ENCODE peak calls at places on chromosomes 12 and 14, in six cellular contexts. V, F, C, H, A and W are unnamed samples.

GRCh38 chr14:56100556-56100955 is 17.7 kb upstream of the PELI2 start:
- DNase-seq in V (peak; percentile 53), F (no peak), C (no peak), H (no peak), A (no peak), W (no peak)

GRCh38 chr12:104749555-104749954 is 208.5 kb downstream of the SLC41A2 start:
- DNase-seq in V (no peak), F (no peak), C (no peak), H (no peak), A (no peak), W (no peak)

GRCh38 chr12:80715850-80716249 is 862 bp upstream of the MYF5 start:
- DNase-seq in V (no peak), F (no peak), C (no peak), H (no peak), A (no peak), W (no peak)

GRCh38 chr12:4323400-4323799 is 2.4 kb downstream of the TIGAR start:
- DNase-seq in V (no peak), F (no peak), C (no peak), H (no peak), A (no peak), W (no peak)

GRCh38 chr14:103188691-103189480 is 65.6 kb downstream of the TNFAIP2 start:
- DNase-seq in V (no peak), F (no peak), C (no peak), H (no peak), A (no peak), W (no peak)

GRCh38 chr12:122250536-122250935 is 15.8 kb downstream of the VPS33A start:
- DNase-seq in V (no peak), F (no peak), C (no peak), H (no peak), A (no peak), W (no peak)

GRCh38 chr14:56036353-56036752 is 81.9 kb upstream of the PELI2 start:
- DNase-seq in V (no peak), F (no peak), C (no peak), H (no peak), A (no peak), W (no peak)

GRCh38 chr12:6336859-6337744 is 4.8 kb downstream of the TNFRSF1A start:
- DNase-seq in V (no peak), F (no peak), C (peak; percentile 46), H (no peak), A (peak; percentile 69), W (no peak)

GRCh38 chr14:31877333-31877798 is 199.7 kb upstream of the ARHGAP5 start:
- DNase-seq in V (peak; percentile 38), F (no peak), C (no peak), H (no peak), A (no peak), W (no peak)

GRCh38 chr12:19130224-19131019 is 889 bp downstream of the PLEKHA5 start:
- DNase-seq in V (no peak), F (no peak), C (peak; percentile 45), H (peak; percentile 67), A (no peak), W (peak; percentile 37)

GRCh38 chr12:124605150-124605549 is 37.7 kb upstream of the NCOR2 start:
- DNase-seq in V (no peak), F (no peak), C (no peak), H (no peak), A (no peak), W (no peak)

GRCh38 chr14:89428556-89429196 is 11.6 kb upstream of the FOXN3 start:
- DNase-seq in V (peak; percentile 22), F (no peak), C (no peak), H (peak; percentile 86), A (no peak), W (peak; percentile 69)

GRCh38 chr12:114274131-114274530 is 131.8 kb downstream of the TBX5 start:
- DNase-seq in V (no peak), F (no peak), C (no peak), H (no peak), A (no peak), W (no peak)

GRCh38 chr12:7197846-7198245 is 8.4 kb downstream of the PEX5 start:
- DNase-seq in V (no peak), F (no peak), C (no peak), H (no peak), A (no peak), W (no peak)

GRCh38 chr12:111330800-111331752 is 37.8 kb downstream of the PHETA1 start:
- DNase-seq in V (peak; percentile 24), F (no peak), C (peak; percentile 13), H (no peak), A (no peak), W (peak; percentile 57)

GRCh38 chr12:132205271-132206092 is 61.2 kb downstream of the NOC4L start:
- DNase-seq in V (no peak), F (no peak), C (no peak), H (peak; percentile 53), A (no peak), W (no peak)

GRCh38 chr12:132204064-132204821 is 60.0 kb downstream of the NOC4L start:
- DNase-seq in V (no peak), F (no peak), C (no peak), H (no peak), A (no peak), W (no peak)

GRCh38 chr12:132207083-132207775 is 63.0 kb downstream of the NOC4L start:
- DNase-seq in V (no peak), F (no peak), C (no peak), H (peak; percentile 56), A (no peak), W (no peak)

GRCh38 chr12:132204822-132205270 is 60.6 kb downstream of the NOC4L start:
- DNase-seq in V (no peak), F (no peak), C (no peak), H (no peak), A (no peak), W (no peak)

DNA sequence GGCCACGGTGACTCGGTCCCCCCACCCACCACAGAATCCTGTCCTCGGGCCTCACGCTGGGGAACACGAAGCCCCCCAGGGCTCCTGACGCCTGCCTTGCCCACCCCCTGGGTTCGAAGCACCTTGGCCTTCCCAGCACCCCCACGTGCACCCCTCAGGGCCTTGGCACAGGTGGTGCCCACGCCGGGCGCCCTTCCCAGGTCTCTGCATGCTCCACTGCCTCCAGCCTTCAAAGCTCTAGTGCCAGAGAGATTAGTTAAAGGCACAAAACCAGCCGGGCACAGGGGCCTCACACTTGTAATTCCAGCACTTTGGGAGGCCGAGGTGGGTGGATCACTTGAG is 61.8 kb downstream of the NOC4L start:
- DNase-seq in V (no peak), F (no peak), C (no peak), H (no peak), A (no peak), W (no peak)
- H3K27me3 ChIP-seq in V (peaks cover 30% of the 10 kb centered on the region), F (no peaks in the 10 kb centered on the region), C (no peaks in the 10 kb centered on the region), H (no peaks in the 10 kb centered on the region), A (no peaks in the 10 kb centered on the region), W (peaks cover 21% of the 10 kb centered on the region)

DNA sequence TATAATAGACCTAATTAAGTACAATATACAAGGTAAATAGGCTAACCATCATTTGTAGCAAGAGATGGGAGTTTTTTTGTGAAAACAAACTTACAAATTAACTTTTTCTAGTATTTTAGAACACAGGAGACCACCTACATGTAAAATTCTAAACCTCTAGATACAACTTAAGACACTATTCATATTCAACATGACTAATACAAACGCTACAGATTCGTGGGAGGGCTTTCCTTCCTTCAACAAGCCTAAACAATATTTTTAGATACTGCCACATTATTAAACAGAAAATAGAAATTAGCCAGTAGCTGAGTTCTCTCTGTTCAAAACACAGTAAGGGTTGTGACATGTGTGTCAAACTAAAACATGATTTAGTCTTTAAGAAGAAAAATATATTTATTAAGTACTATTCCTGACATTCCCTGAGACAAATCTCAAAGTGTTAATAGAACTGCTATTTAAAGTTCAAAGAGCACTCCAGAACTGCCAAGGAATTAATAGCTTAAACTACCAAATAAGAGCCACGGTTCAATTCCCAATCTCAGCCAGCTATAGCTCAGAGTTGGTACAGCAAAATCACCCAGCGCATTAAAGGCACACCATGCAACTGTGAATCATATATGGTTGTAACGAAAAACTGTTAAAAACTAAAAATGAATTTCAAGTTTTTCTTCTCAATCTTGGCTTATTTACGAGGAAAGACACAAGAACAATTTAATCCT is 10.7 kb downstream of the MED13L start:
- DNase-seq in V (peak; percentile 59), F (no peak), C (no peak), H (no peak), A (no peak), W (peak; percentile 41)
- H3K4me1 ChIP-seq in V (peaks cover 20% of the 10 kb centered on the region), F (peaks cover 48% of the 10 kb centered on the region), C (peaks cover 54% of the 10 kb centered on the region), H (peaks cover 60% of the 10 kb centered on the region), A (peaks cover 16% of the 10 kb centered on the region), W (peaks cover 7% of the 10 kb centered on the region)

GRCh38 chr14:96224480-96225096 is 19.9 kb downstream of the BDKRB2 start:
- DNase-seq in V (no peak), F (no peak), C (no peak), H (no peak), A (no peak), W (no peak)
- H3K27me3 ChIP-seq in V (no peaks in the 10 kb centered on the region), F (no peaks in the 10 kb centered on the region), C (no peaks in the 10 kb centered on the region), H (no peaks in the 10 kb centered on the region), A (no peaks in the 10 kb centered on the region), W (no peaks in the 10 kb centered on the region)

GRCh38 chr14:95666450-95666849 is 19.8 kb upstream of the TCL1B start:
- DNase-seq in V (no peak), F (no peak), C (no peak), H (no peak), A (no peak), W (no peak)

GRCh38 chr14:95664046-95664445 is 22.2 kb upstream of the TCL1B start:
- DNase-seq in V (no peak), F (no peak), C (peak; percentile 65), H (no peak), A (no peak), W (no peak)

GRCh38 chr14:95668235-95668772 is 17.9 kb upstream of the TCL1B start:
- DNase-seq in V (no peak), F (no peak), C (no peak), H (no peak), A (no peak), W (no peak)

GRCh38 chr14:95664546-95664945 is 21.7 kb upstream of the TCL1B start:
- DNase-seq in V (no peak), F (no peak), C (peak; percentile 45), H (no peak), A (no peak), W (no peak)

GRCh38 chr14:95667251-95667693 is 19.0 kb upstream of the TCL1B start:
- DNase-seq in V (no peak), F (no peak), C (peak; percentile 79), H (no peak), A (no peak), W (no peak)
- H3K4me1 ChIP-seq in V (no peaks in the 10 kb centered on the region), F (no peaks in the 10 kb centered on the region), C (peaks cover 43% of the 10 kb centered on the region), H (no peaks in the 10 kb centered on the region), A (no peaks in the 10 kb centered on the region), W (no peaks in the 10 kb centered on the region)